ENCODE peak calls at places on chromosome 5, in four cellular contexts. X is psoas muscle, H is body of pancreas, G is GDM1. I is an unnamed sample.

GRCh38 chr5:106417566-106417965 is 1253.2 kb downstream of the EFNA5 start:
- DNase-seq in X (no peak), H (no peak), G (no peak), I (no peak)

GRCh38 chr5:44387391-44387790 is 1.8 kb downstream of the FGF10 start:
- DNase-seq in X (no peak), H (no peak), G (no peak), I (no peak)

GRCh38 chr5:142970440-142970788 is 200.2 kb downstream of the ARHGAP26 start:
- DNase-seq in X (no peak), H (no peak), G (no peak), I (no peak)

GRCh38 chr5:137453476-137454080 is 45.5 kb downstream of the SPOCK1 start:
- DNase-seq in X (no peak), H (no peak), G (no peak), I (peak; percentile 28)

GRCh38 chr5:80189701-80190100 is 66.1 kb downstream of the SERINC5 start:
- DNase-seq in X (no peak), H (no peak), G (no peak), I (no peak)

GRCh38 chr5:98763001-98763630 is 10.3 kb upstream of the RGMB start:
- DNase-seq in X (no peak), H (no peak), G (no peak), I (no peak)

GRCh38 chr5:34411470-34412346 is 244.4 kb upstream of the RAI14 start:
- DNase-seq in X (no peak), H (no peak), G (no peak), I (no peak)

GRCh38 chr5:148455055-148455675 is 71.4 kb downstream of the FBXO38 start:
- DNase-seq in X (no peak), H (no peak), G (no peak), I (no peak)

GRCh38 chr5:2391566-2391965 is 359.9 kb downstream of the IRX2 start:
- DNase-seq in X (no peak), H (no peak), G (no peak), I (no peak)

GRCh38 chr5:102691434-102691833 is 63.7 kb upstream of the PAM start:
- DNase-seq in X (no peak), H (no peak), G (no peak), I (no peak)

I was measured in KBM-7.